ENCODE peak calls at places on chromosomes 5 and 9, in ten cellular contexts. One of them, this sample, is unnamed.

GRCh38 chr5:171629221-171630005 is 156.2 kb upstream of the SMIM23 start:
- DNase-seq in lower lobe of right lung: no peak
- DNase-seq in GM20000: peak; percentile 41
- DNase-seq in Jurkat, Clone E6-1: no peak
- DNase-seq in pons: no peak
- DNase-seq in A172: no peak
- DNase-seq in RPMI7951: no peak
- DNase-seq in type B pancreatic cell: no peak
- DNase-seq in AG04450: no peak
- DNase-seq in NCI-H2081: no peak
- DNase-seq in this sample: no peak

GRCh38 chr5:2204366-2205184 is 321.9 kb upstream of the IRX4 start:
- DNase-seq in pons: no peak
- DNase-seq in GM20000: no peak
- DNase-seq in NCI-H2081: no peak
- DNase-seq in AG04450: no peak
- DNase-seq in A172: no peak
- DNase-seq in type B pancreatic cell: no peak
- DNase-seq in RPMI7951: no peak
- DNase-seq in lower lobe of right lung: no peak
- DNase-seq in Jurkat, Clone E6-1: no peak
- DNase-seq in this sample: no peak

GRCh38 chr5:132381614-132382013 is 12.1 kb downstream of the SLC22A5 start:
- DNase-seq in lower lobe of right lung: no peak
- DNase-seq in NCI-H2081: no peak
- DNase-seq in A172: no peak
- DNase-seq in type B pancreatic cell: no peak
- DNase-seq in AG04450: no peak
- DNase-seq in Jurkat, Clone E6-1: no peak
- DNase-seq in RPMI7951: no peak
- DNase-seq in pons: no peak
- DNase-seq in GM20000: no peak
- DNase-seq in this sample: no peak

GRCh38 chr9:77985996-77986395 is 45.6 kb downstream of the GNAQ start:
- DNase-seq in NCI-H2081: no peak
- DNase-seq in pons: no peak
- DNase-seq in GM20000: no peak
- DNase-seq in A172: no peak
- DNase-seq in RPMI7951: no peak
- DNase-seq in Jurkat, Clone E6-1: no peak
- DNase-seq in type B pancreatic cell: no peak
- DNase-seq in lower lobe of right lung: no peak
- DNase-seq in AG04450: no peak
- DNase-seq in this sample: no peak

GRCh38 chr5:142922223-142922952 is 152.2 kb downstream of the ARHGAP26 start:
- DNase-seq in pons: peak; percentile 88
- DNase-seq in NCI-H2081: peak; percentile 4
- DNase-seq in RPMI7951: peak; percentile 42
- DNase-seq in Jurkat, Clone E6-1: no peak
- DNase-seq in type B pancreatic cell: no peak
- DNase-seq in GM20000: peak; percentile 29
- DNase-seq in lower lobe of right lung: no peak
- DNase-seq in A172: peak; percentile 54
- DNase-seq in AG04450: no peak
- DNase-seq in this sample: peak; percentile 24

GRCh38 chr9:13750061-13750460 is 470.6 kb upstream of the MPDZ start:
- DNase-seq in RPMI7951: peak; percentile 86
- DNase-seq in NCI-H2081: no peak
- DNase-seq in type B pancreatic cell: no peak
- DNase-seq in A172: peak; percentile 81
- DNase-seq in AG04450: peak; percentile 39
- DNase-seq in pons: no peak
- DNase-seq in GM20000: no peak
- DNase-seq in Jurkat, Clone E6-1: no peak
- DNase-seq in lower lobe of right lung: no peak
- DNase-seq in this sample: no peak

GRCh38 chr9:89005323-89005722 is 14.1 kb downstream of the S1PR3 start:
- DNase-seq in GM20000: no peak
- DNase-seq in pons: no peak
- DNase-seq in A172: no peak
- DNase-seq in type B pancreatic cell: peak; percentile 42
- DNase-seq in lower lobe of right lung: no peak
- DNase-seq in Jurkat, Clone E6-1: no peak
- DNase-seq in NCI-H2081: no peak
- DNase-seq in RPMI7951: no peak
- DNase-seq in AG04450: no peak
- DNase-seq in this sample: no peak

GRCh38 chr5:157971466-157972324 is 112.8 kb upstream of the CLINT1 start:
- DNase-seq in lower lobe of right lung: no peak
- DNase-seq in Jurkat, Clone E6-1: no peak
- DNase-seq in AG04450: no peak
- DNase-seq in pons: peak; percentile 40
- DNase-seq in type B pancreatic cell: no peak
- DNase-seq in GM20000: no peak
- DNase-seq in RPMI7951: no peak
- DNase-seq in NCI-H2081: no peak
- DNase-seq in A172: no peak
- DNase-seq in this sample: no peak

GRCh38 chr9:134993416-134993815 is 75.7 kb upstream of the FCN1 start:
- DNase-seq in AG04450: no peak
- DNase-seq in lower lobe of right lung: no peak
- DNase-seq in RPMI7951: no peak
- DNase-seq in Jurkat, Clone E6-1: no peak
- DNase-seq in NCI-H2081: no peak
- DNase-seq in type B pancreatic cell: no peak
- DNase-seq in GM20000: no peak
- DNase-seq in A172: no peak
- DNase-seq in pons: no peak
- DNase-seq in this sample: no peak

GRCh38 chr9:37187713-37188439 is 67.5 kb downstream of the ZCCHC7 start:
- DNase-seq in GM20000: peak; percentile 60
- DNase-seq in pons: no peak
- DNase-seq in Jurkat, Clone E6-1: no peak
- DNase-seq in type B pancreatic cell: no peak
- DNase-seq in NCI-H2081: no peak
- DNase-seq in lower lobe of right lung: no peak
- DNase-seq in AG04450: no peak
- DNase-seq in A172: peak; percentile 22
- DNase-seq in RPMI7951: peak; percentile 44
- DNase-seq in this sample: no peak

GRCh38 chr9:115524467-115525059 is 406.6 kb upstream of the TNC start:
- DNase-seq in lower lobe of right lung: no peak
- DNase-seq in type B pancreatic cell: no peak
- DNase-seq in AG04450: peak; percentile 55
- DNase-seq in A172: peak; percentile 72
- DNase-seq in GM20000: peak; percentile 44
- DNase-seq in RPMI7951: peak; percentile 75
- DNase-seq in NCI-H2081: peak; percentile 49
- DNase-seq in Jurkat, Clone E6-1: peak; percentile 23
- DNase-seq in pons: peak; percentile 68
- DNase-seq in this sample: no peak

GRCh38 chr5:171388816-171389168 is 1.1 kb downstream of the NPM1 start:
- DNase-seq in pons: no peak
- DNase-seq in A172: no peak
- DNase-seq in lower lobe of right lung: peak; percentile 14
- DNase-seq in Jurkat, Clone E6-1: no peak
- DNase-seq in GM20000: no peak
- DNase-seq in RPMI7951: no peak
- DNase-seq in type B pancreatic cell: no peak
- DNase-seq in NCI-H2081: no peak
- DNase-seq in AG04450: no peak
- DNase-seq in this sample: no peak

GRCh38 chr9:109253637-109254284 is 67.1 kb downstream of the EPB41L4B start:
- DNase-seq in NCI-H2081: no peak
- DNase-seq in Jurkat, Clone E6-1: no peak
- DNase-seq in pons: no peak
- DNase-seq in GM20000: no peak
- DNase-seq in type B pancreatic cell: no peak
- DNase-seq in RPMI7951: peak; percentile 71
- DNase-seq in A172: peak; percentile 86
- DNase-seq in AG04450: no peak
- DNase-seq in lower lobe of right lung: no peak
- DNase-seq in this sample: no peak

GRCh38 chr9:110655723-110656641 is 12.6 kb upstream of the MUSK start:
- DNase-seq in Jurkat, Clone E6-1: no peak
- DNase-seq in pons: no peak
- DNase-seq in RPMI7951: peak; percentile 74
- DNase-seq in GM20000: no peak
- DNase-seq in lower lobe of right lung: no peak
- DNase-seq in A172: no peak
- DNase-seq in AG04450: no peak
- DNase-seq in NCI-H2081: no peak
- DNase-seq in type B pancreatic cell: no peak
- DNase-seq in this sample: no peak

GRCh38 chr9:94900222-94901018 is 173.9 kb downstream of the AOPEP start:
- DNase-seq in type B pancreatic cell: no peak
- DNase-seq in GM20000: no peak
- DNase-seq in Jurkat, Clone E6-1: no peak
- DNase-seq in NCI-H2081: no peak
- DNase-seq in pons: no peak
- DNase-seq in RPMI7951: peak; percentile 88
- DNase-seq in lower lobe of right lung: no peak
- DNase-seq in A172: peak; percentile 77
- DNase-seq in AG04450: peak; percentile 92
- DNase-seq in this sample: no peak

GRCh38 chr9:27861887-27862286 is 288.6 kb upstream of the C9orf72 start:
- DNase-seq in type B pancreatic cell: no peak
- DNase-seq in RPMI7951: no peak
- DNase-seq in pons: no peak
- DNase-seq in GM20000: no peak
- DNase-seq in NCI-H2081: no peak
- DNase-seq in lower lobe of right lung: no peak
- DNase-seq in A172: peak; percentile 33
- DNase-seq in AG04450: no peak
- DNase-seq in Jurkat, Clone E6-1: no peak
- DNase-seq in this sample: no peak

GRCh38 chr5:24606974-24607373 is 37.8 kb downstream of the CDH10 start:
- DNase-seq in RPMI7951: no peak
- DNase-seq in AG04450: no peak
- DNase-seq in A172: no peak
- DNase-seq in Jurkat, Clone E6-1: no peak
- DNase-seq in GM20000: no peak
- DNase-seq in NCI-H2081: peak; percentile 40
- DNase-seq in lower lobe of right lung: no peak
- DNase-seq in pons: no peak
- DNase-seq in type B pancreatic cell: no peak
- DNase-seq in this sample: peak; percentile 1

GRCh38 chr5:2656186-2656585 is 95.3 kb downstream of the IRX2 start:
- DNase-seq in RPMI7951: peak; percentile 0
- DNase-seq in GM20000: no peak
- DNase-seq in pons: no peak
- DNase-seq in lower lobe of right lung: no peak
- DNase-seq in NCI-H2081: no peak
- DNase-seq in Jurkat, Clone E6-1: no peak
- DNase-seq in A172: no peak
- DNase-seq in AG04450: no peak
- DNase-seq in type B pancreatic cell: no peak
- DNase-seq in this sample: no peak

GRCh38 chr9:78294290-78295176 is 2.4 kb upstream of the PSAT1 start:
- DNase-seq in AG04450: no peak
- DNase-seq in RPMI7951: no peak
- DNase-seq in pons: no peak
- DNase-seq in GM20000: no peak
- DNase-seq in lower lobe of right lung: no peak
- DNase-seq in type B pancreatic cell: peak; percentile 37
- DNase-seq in A172: no peak
- DNase-seq in NCI-H2081: no peak
- DNase-seq in Jurkat, Clone E6-1: no peak
- DNase-seq in this sample: no peak

GRCh38 chr5:104186510-104186909 is 623.9 kb upstream of the NUDT12 start:
- DNase-seq in type B pancreatic cell: no peak
- DNase-seq in AG04450: no peak
- DNase-seq in RPMI7951: no peak
- DNase-seq in NCI-H2081: no peak
- DNase-seq in lower lobe of right lung: no peak
- DNase-seq in A172: no peak
- DNase-seq in Jurkat, Clone E6-1: no peak
- DNase-seq in GM20000: no peak
- DNase-seq in pons: no peak
- DNase-seq in this sample: no peak

GRCh38 chr5:163460562-163461176 is at the start of gene HMMR:
- DNase-seq in type B pancreatic cell: no peak
- DNase-seq in NCI-H2081: peak; percentile 57
- DNase-seq in AG04450: no peak
- DNase-seq in lower lobe of right lung: no peak
- DNase-seq in pons: no peak
- DNase-seq in A172: peak; percentile 49
- DNase-seq in RPMI7951: no peak
- DNase-seq in Jurkat, Clone E6-1: peak; percentile 41
- DNase-seq in GM20000: no peak
- DNase-seq in this sample: peak; percentile 50

This sample was measured in NCI-H526.